ENCODE peak calls at places on chromosomes 11 and 22, in four cellular contexts. C is D341Med; J is MG63; Z is activated naive CD4-positive, alpha-beta T cell. H is an unnamed sample.

GRCh38 chr22:44587004-44587793 is 89.2 kb upstream of the RTL6 start:
- DNase-seq in C (no peak), J (no peak), Z (no peak), H (no peak)

GRCh38 chr22:29102300-29102699 is 29.5 kb downstream of the KREMEN1 start:
- DNase-seq in C (no peak), J (no peak), Z (no peak), H (no peak)

GRCh38 chr11:35009191-35009940 is 92.9 kb downstream of the PDHX start:
- DNase-seq in J (peak), Z (no peak), C (no peak), H (no peak)

GRCh38 chr11:44930588-44931302 is 19.9 kb downstream of the TP53I11 start:
- DNase-seq in C (no peak), Z (no peak), J (no peak), H (no peak)

GRCh38 chr11:32500001-32500400 is 64.7 kb upstream of the WT1 start:
- DNase-seq in C (no peak), J (no peak), Z (no peak), H (no peak)

GRCh38 chr11:77324508-77324907 is 23.0 kb upstream of the GDPD4 start:
- DNase-seq in Z (no peak), C (no peak), J (no peak), H (no peak)

GRCh38 chr11:130601141-130601540 is 152.7 kb downstream of the ADAMTS15 start:
- DNase-seq in J (no peak), C (no peak), Z (no peak), H (no peak)

GRCh38 chr11:27930946-27931345 is 177.0 kb downstream of the KIF18A start:
- DNase-seq in C (no peak), Z (no peak), J (no peak), H (no peak)

GRCh38 chr22:37630839-37631435 is 8.5 kb upstream of the SH3BP1 start:
- DNase-seq in C (no peak), J (no peak), Z (no peak), H (no peak)

GRCh38 chr11:75151346-75152047 is 590 bp downstream of the SLCO2B1 start:
- DNase-seq in Z (no peak), C (no peak), J (no peak), H (no peak)

GRCh38 chr11:70104961-70105360 is 26.8 kb downstream of the ANO1 start:
- DNase-seq in J (no peak), C (no peak), Z (no peak), H (no peak)

GRCh38 chr11:74004694-74005615 is 3.9 kb downstream of the UCP3 start:
- DNase-seq in Z (peak), J (no peak), C (no peak), H (no peak)

GRCh38 chr22:48262596-48263430 is 1500.4 kb downstream of the TBC1D22A start:
- DNase-seq in J (no peak), Z (no peak), C (no peak), H (no peak)